ENCODE peak calls at places on chromosomes 2 and 18, in seven cellular contexts. L is nephron progenitor cell, U is tibial nerve, R is upper lobe of right lung, Y is HFFc6, Q is tibial artery, F is endothelial cell. N is an unnamed sample.

GRCh38 chr18:8480506-8481328 is 128.5 kb upstream of the RAB12 start:
- DNase-seq in L (peak; percentile 51), U (no peak), R (no peak), Y (peak; percentile 45), Q (no peak), F (peak; percentile 48), N (no peak)

GRCh38 chr2:32732135-32732534 is 104.3 kb downstream of the TTC27 start:
- DNase-seq in L (no peak), U (no peak), R (no peak), Y (no peak), Q (no peak), F (no peak), N (no peak)

GRCh38 chr2:202118168-202118567 is 45.1 kb downstream of the KIAA2012 start:
- DNase-seq in L (no peak), U (no peak), R (no peak), Y (no peak), Q (no peak), F (no peak), N (no peak)

GRCh38 chr2:112679484-112679883 is 33.7 kb downstream of the SLC20A1 start:
- DNase-seq in L (no peak), U (no peak), R (no peak), Y (peak; percentile 23), Q (no peak), F (no peak), N (no peak)

GRCh38 chr2:62785810-62786593 is 80.5 kb downstream of the EHBP1 start:
- DNase-seq in L (no peak), U (no peak), R (no peak), Y (peak; percentile 13), Q (no peak), F (no peak), N (no peak)

GRCh38 chr2:160351978-160352377 is 141.6 kb downstream of the RBMS1 start:
- DNase-seq in L (no peak), U (no peak), R (no peak), Y (peak; percentile 52), Q (no peak), F (no peak), N (no peak)

GRCh38 chr18:5456577-5457466 is 87.0 kb downstream of the EPB41L3 start:
- DNase-seq in L (peak; percentile 21), U (no peak), R (no peak), Y (peak; percentile 7), Q (no peak), F (peak; percentile 32), N (peak; percentile 34)

GRCh38 chr18:49668583-49669290 is 106.9 kb downstream of the LIPG start:
- DNase-seq in L (peak; percentile 18), U (peak; percentile 30), R (no peak), Y (no peak), Q (no peak), F (no peak), N (no peak)

GRCh38 chr18:67776929-67777328 is 260.4 kb upstream of the DSEL start:
- DNase-seq in L (no peak), U (no peak), R (no peak), Y (no peak), Q (no peak), F (no peak), N (no peak)

GRCh38 chr2:149063177-149063576 is 24.7 kb downstream of the LYPD6B start:
- DNase-seq in L (no peak), U (no peak), R (no peak), Y (no peak), Q (no peak), F (no peak), N (no peak)

GRCh38 chr2:160493227-160494028 is at the start of gene RBMS1:
- DNase-seq in L (peak; percentile 76), U (peak; percentile 27), R (peak; percentile 83), Y (peak; percentile 41), Q (peak; percentile 76), F (peak; percentile 65), N (peak; percentile 92)

GRCh38 chr2:72886505-72887031 is 640 bp upstream of the SPR start:
- DNase-seq in L (no peak), U (no peak), R (no peak), Y (no peak), Q (no peak), F (no peak), N (no peak)

GRCh38 chr2:44840186-44840850 is 101.2 kb upstream of the SIX3 start:
- DNase-seq in L (no peak), U (no peak), R (no peak), Y (no peak), Q (no peak), F (no peak), N (no peak)

GRCh38 chr2:233844836-233845235 is 9.5 kb downstream of the HJURP start:
- DNase-seq in L (no peak), U (no peak), R (peak; percentile 8), Y (no peak), Q (no peak), F (no peak), N (no peak)

GRCh38 chr2:190404487-190404886 is 3.7 kb upstream of the MFSD6 start:
- DNase-seq in L (no peak), U (no peak), R (no peak), Y (no peak), Q (no peak), F (no peak), N (no peak)

GRCh38 chr2:188788621-188789020 is 185.6 kb upstream of the COL3A1 start:
- DNase-seq in L (no peak), U (peak; percentile 61), R (no peak), Y (peak; percentile 59), Q (peak; percentile 84), F (no peak), N (no peak)

DNA sequence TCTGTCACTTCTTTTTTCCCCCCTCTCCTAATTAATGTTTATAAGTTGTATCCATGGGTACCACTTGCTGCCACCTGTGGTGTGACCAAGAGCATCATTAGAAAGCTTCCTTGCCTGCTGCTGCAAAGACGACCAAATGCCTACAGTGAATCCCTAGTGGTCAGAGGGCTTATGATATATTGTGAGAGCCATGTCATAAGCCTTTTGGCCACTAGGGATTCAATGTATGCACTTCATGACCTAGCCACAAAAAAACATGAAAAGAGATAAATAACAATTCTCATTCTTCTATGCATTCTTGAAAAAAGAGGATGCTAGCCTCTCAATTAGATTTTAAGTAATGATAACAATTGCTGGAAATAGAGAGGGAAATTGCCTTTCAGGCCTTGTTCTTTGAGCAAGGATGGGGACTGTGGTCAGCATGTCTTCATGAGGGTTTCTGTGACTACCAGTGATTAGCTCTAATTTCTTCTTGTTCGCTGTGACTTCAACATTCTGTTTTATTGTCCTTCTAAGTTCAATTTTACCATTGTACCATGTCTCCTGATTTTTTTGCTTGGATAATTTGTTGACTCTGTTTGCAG is 435.3 kb downstream of the TGIF1 start:
- DNase-seq in L (no peak), U (no peak), R (no peak), Y (no peak), Q (no peak), F (no peak), N (no peak)
- TF ChIP-seq CTCF in L (no peak), U (no peak), R (peak; percentile 8), Y (peak; percentile 73), Q (no peak), F (peak; percentile 75), N (no peak)

GRCh38 chr18:23501626-23502025 is 1.7 kb upstream of the RMC1 start:
- DNase-seq in L (no peak), U (no peak), R (no peak), Y (no peak), Q (no peak), F (no peak), N (peak; percentile 51)

GRCh38 chr18:23504720-23505119 is 1.4 kb downstream of the RMC1 start:
- DNase-seq in L (no peak), U (no peak), R (no peak), Y (no peak), Q (no peak), F (no peak), N (no peak)

GRCh38 chr18:23503967-23504352 is 649 bp downstream of the RMC1 start:
- DNase-seq in L (no peak), U (no peak), R (no peak), Y (no peak), Q (no peak), F (no peak), N (no peak)

GRCh38 chr18:23502516-23503037 is 734 bp upstream of the RMC1 start:
- DNase-seq in L (no peak), U (no peak), R (no peak), Y (no peak), Q (no peak), F (no peak), N (no peak)

GRCh38 chr18:23503038-23503966 is at the start of gene RMC1:
- DNase-seq in L (peak; percentile 99), U (peak; percentile 93), R (peak; percentile 99), Y (peak; percentile 89), Q (peak; percentile 97), F (peak; percentile 97), N (peak; percentile 100)
- TF ChIP-seq CTCF in L (no peak), U (no peak), R (no peak), Y (no peak), Q (peak; percentile 16), F (no peak), N (peak; percentile 4)

DNA sequence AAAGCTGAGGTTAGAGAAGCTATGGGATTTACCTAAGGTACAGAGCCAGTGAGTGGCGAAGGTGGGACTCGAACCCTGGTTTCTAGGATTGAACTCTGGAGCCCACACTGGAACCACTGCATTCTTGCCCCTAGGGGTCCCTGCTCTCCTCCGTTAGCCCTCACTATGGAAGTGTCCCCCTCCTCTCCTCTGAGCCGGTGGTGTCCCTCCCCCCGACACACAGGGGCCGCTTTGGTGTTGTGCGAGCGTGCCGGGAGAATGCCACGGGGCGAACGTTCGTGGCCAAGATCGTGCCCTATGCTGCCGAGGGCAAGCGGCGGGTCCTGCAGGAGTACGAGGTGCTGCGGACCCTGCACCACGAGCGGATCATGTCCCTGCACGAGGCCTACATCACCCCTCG is 8.5 kb upstream of the GMPPA start:
- DNase-seq in L (no peak), U (no peak), R (no peak), Y (no peak), Q (no peak), F (no peak), N (no peak)
- TF ChIP-seq CTCF in L (no peak), U (no peak), R (no peak), Y (peak; percentile 55), Q (no peak), F (no peak), N (no peak)

GRCh38 chr2:74542978-74543377 is 10.8 kb downstream of the LOXL3 start:
- DNase-seq in L (no peak), U (no peak), R (peak; percentile 1), Y (no peak), Q (no peak), F (no peak), N (no peak)

GRCh38 chr2:74540291-74540690 is 10.6 kb downstream of the HTRA2 start:
- DNase-seq in L (no peak), U (no peak), R (peak; percentile 43), Y (no peak), Q (peak; percentile 74), F (no peak), N (no peak)

GRCh38 chr2:74548285-74548918 is 5.3 kb downstream of the LOXL3 start:
- DNase-seq in L (no peak), U (no peak), R (no peak), Y (no peak), Q (no peak), F (no peak), N (no peak)

GRCh38 chr2:74546004-74546403 is 7.7 kb downstream of the LOXL3 start:
- DNase-seq in L (no peak), U (no peak), R (no peak), Y (no peak), Q (no peak), F (no peak), N (no peak)

DNA sequence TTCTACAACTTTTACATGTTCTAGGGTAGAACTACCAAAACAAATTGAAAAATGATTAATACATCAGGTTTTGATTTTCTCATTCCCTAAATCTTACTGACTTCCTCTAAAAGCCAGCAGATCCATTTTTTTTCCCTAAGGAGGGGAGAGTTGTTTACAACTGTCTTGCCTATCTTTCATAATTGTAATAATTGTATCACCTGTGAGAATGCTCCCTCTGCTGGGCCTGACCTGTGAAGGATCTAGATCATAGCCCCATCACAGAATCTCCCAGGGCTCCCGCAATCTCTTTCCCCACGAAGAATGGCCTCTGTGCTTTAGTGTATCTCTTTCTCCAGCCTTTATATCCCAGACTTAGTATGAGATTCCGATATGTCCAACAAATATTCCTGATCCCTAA is 9.1 kb downstream of the LOXL3 start:
- DNase-seq in L (no peak), U (no peak), R (peak; percentile 9), Y (no peak), Q (no peak), F (no peak), N (no peak)
- TF ChIP-seq CTCF in L (no peak), U (no peak), R (no peak), Y (peak; percentile 31), Q (no peak), F (no peak), N (no peak)

N was measured in upper lobe of left lung.